ENCODE peak calls at places on chromosome 20, in seven cellular contexts. G is WTC11; D is right cardiac atrium; J is CD8-positive, alpha-beta T cell; M is K562; K is activated CD8-positive, alpha-beta T cell treated with anti-CD3 and anti-CD28 coated beads for 36 hours; T is heart right ventricle. Q is an unnamed sample.

GRCh38 chr20:31967830-31968249 is at the start of gene XKR7:
- ATAC-seq in D (no peak), K (peak; percentile 60), G (peak; percentile 50), M (peak; percentile 25), T (no peak), J (peak; percentile 16), Q (peak; percentile 22)

GRCh38 chr20:53652859-53653520 is 59.4 kb upstream of the ZNF217 start:
- ATAC-seq in J (no peak), M (peak; percentile 31), D (no peak), T (no peak), G (no peak), K (peak; percentile 14), Q (no peak)

GRCh38 chr20:37622728-37623127 is 71.1 kb upstream of the CTNNBL1 start:
- ATAC-seq in J (no peak), D (no peak), M (peak; percentile 45), G (peak; percentile 86), T (no peak), K (no peak), Q (no peak)

GRCh38 chr20:32072168-32072721 is 20.2 kb downstream of the HCK start:
- ATAC-seq in M (no peak), D (no peak), T (no peak), J (no peak), K (no peak), G (no peak), Q (no peak)

GRCh38 chr20:3818155-3819151 is 1.9 kb upstream of the AP5S1 start:
- ATAC-seq in T (peak; percentile 20), G (peak; percentile 43), K (no peak), D (peak; percentile 56), M (peak; percentile 86), J (no peak), Q (no peak)

GRCh38 chr20:37494301-37494700 is 26.7 kb upstream of the NNAT start:
- ATAC-seq in T (no peak), G (no peak), D (no peak), M (no peak), J (no peak), K (no peak), Q (no peak)

GRCh38 chr20:31707994-31708744 is 14.5 kb downstream of the BCL2L1 start:
- ATAC-seq in M (peak; percentile 62), T (no peak), D (no peak), J (no peak), G (peak; percentile 28), K (peak; percentile 24), Q (no peak)

GRCh38 chr20:22526512-22527012 is 57.8 kb downstream of the FOXA2 start:
- ATAC-seq in J (no peak), K (no peak), T (no peak), G (no peak), D (no peak), M (no peak), Q (no peak)

GRCh38 chr20:15297059-15297875 is 959.9 kb upstream of the FLRT3 start:
- ATAC-seq in M (no peak), K (no peak), J (no peak), G (no peak), D (no peak), T (no peak), Q (no peak)

GRCh38 chr20:52104546-52105044 is 87.0 kb downstream of the ZFP64 start:
- ATAC-seq in T (no peak), J (no peak), G (peak; percentile 20), K (peak; percentile 18), D (peak; percentile 45), M (no peak), Q (no peak)

GRCh38 chr20:44017905-44018683 is 103.4 kb downstream of the TOX2 start:
- ATAC-seq in T (peak; percentile 46), G (no peak), D (peak; percentile 57), J (no peak), K (no peak), M (no peak), Q (no peak)

GRCh38 chr20:38143646-38144554 is 21.2 kb downstream of the TGM2 start:
- ATAC-seq in M (peak; percentile 70), K (no peak), G (no peak), J (no peak), D (peak; percentile 45), T (peak; percentile 26), Q (no peak)

GRCh38 chr20:37926612-37927011 is 23.7 kb downstream of the VSTM2L start:
- ATAC-seq in J (no peak), D (no peak), M (no peak), T (no peak), K (no peak), G (no peak), Q (no peak)

GRCh38 chr20:3092611-3093379 is 8.3 kb upstream of the AVP start:
- ATAC-seq in T (peak; percentile 49), K (peak; percentile 65), D (peak; percentile 78), J (peak; percentile 39), G (peak; percentile 77), M (no peak), Q (peak; percentile 72)

GRCh38 chr20:24672886-24673677 is 203.7 kb downstream of the SYNDIG1 start:
- ATAC-seq in K (no peak), M (no peak), T (no peak), D (no peak), J (no peak), G (no peak), Q (no peak)

GRCh38 chr20:22217712-22218352 is 366.5 kb downstream of the FOXA2 start:
- ATAC-seq in G (peak; percentile 55), K (no peak), M (no peak), J (no peak), D (no peak), T (no peak), Q (no peak)

GRCh38 chr20:48308882-48309281 is 518.9 kb downstream of the PREX1 start:
- ATAC-seq in K (no peak), M (no peak), G (peak; percentile 72), T (no peak), D (no peak), J (no peak), Q (peak; percentile 36)